ENCODE peak calls at places on chromosomes 7 and 10, in four cellular contexts. H is NCI-H2029 treated with DMSO at 0.1 percent for 48 hours, Y is H9, K is spleen. A is an unnamed sample.

GRCh38 chr10:35751347-35751746 is 109.3 kb upstream of the FZD8 start:
- DNase-seq in H (no peak), Y (no peak), K (no peak), A (no peak)

GRCh38 chr7:129843365-129843898 is 109.3 kb downstream of the UBE2H start:
- DNase-seq in Y (peak), H (no peak), K (no peak), A (peak)

GRCh38 chr7:2025188-2025587 is 207.6 kb downstream of the MAD1L1 start:
- DNase-seq in Y (no peak), H (no peak), K (no peak), A (no peak)

GRCh38 chr10:62261666-62262065 is 7.0 kb downstream of the RTKN2 start:
- DNase-seq in K (no peak), Y (no peak), H (no peak), A (no peak)

GRCh38 chr7:76220185-76221057 is 18.7 kb downstream of the SRRM3 start:
- DNase-seq in Y (peak), K (no peak), H (no peak), A (peak)

GRCh38 chr10:48602401-48603135 is 2.3 kb downstream of the ARHGAP22 start:
- DNase-seq in H (no peak), Y (no peak), K (no peak), A (no peak)

GRCh38 chr7:151254851-151255250 is 6.4 kb upstream of the SMARCD3 start:
- DNase-seq in Y (no peak), H (no peak), K (no peak), A (no peak)

GRCh38 chr7:144023171-144023827 is 23.2 kb downstream of the OR6B1 start:
- DNase-seq in K (no peak), Y (no peak), H (no peak), A (no peak)

GRCh38 chr7:919924-920341 is 34.5 kb downstream of the ADAP1 start:
- DNase-seq in K (peak), H (no peak), Y (no peak), A (no peak)

GRCh38 chr10:26573674-26574073 is 123.8 kb upstream of the PDSS1 start:
- DNase-seq in H (no peak), K (no peak), Y (peak), A (no peak)

GRCh38 chr10:90306187-90306586 is 551.7 kb downstream of the HTR7 start:
- DNase-seq in Y (no peak), H (no peak), K (no peak), A (no peak)

GRCh38 chr10:5343561-5343960 is 21.2 kb upstream of the UCN3 start:
- DNase-seq in H (no peak), K (no peak), Y (no peak), A (no peak)

GRCh38 chr7:18426564-18427226 is 68.9 kb upstream of the HDAC9 start:
- DNase-seq in Y (no peak), H (no peak), K (no peak), A (no peak)

GRCh38 chr10:98694014-98694413 is 247.3 kb upstream of the HPS1 start:
- DNase-seq in H (no peak), K (no peak), Y (no peak), A (no peak)

GRCh38 chr10:106863549-106863948 is 301.0 kb downstream of the SORCS1 start:
- DNase-seq in Y (no peak), K (no peak), H (no peak), A (peak)

GRCh38 chr7:116876664-116877442 is 14.5 kb downstream of the CAPZA2 start:
- DNase-seq in K (no peak), Y (no peak), H (no peak), A (peak)

GRCh38 chr10:77301305-77301730 is 336.3 kb downstream of the KCNMA1 start:
- DNase-seq in K (no peak), H (no peak), Y (no peak), A (no peak)

GRCh38 chr7:74269757-74270277 is 15.6 kb upstream of the RFC2 start:
- DNase-seq in Y (peak), K (peak), H (peak), A (peak)

GRCh38 chr10:788796-789748 is 99.6 kb upstream of the DIP2C start:
- DNase-seq in H (no peak), K (peak), Y (peak), A (peak)

GRCh38 chr10:89183571-89183970 is 23.5 kb downstream of the CH25H start:
- DNase-seq in Y (no peak), H (no peak), K (no peak), A (no peak)

GRCh38 chr10:62183442-62183841 is 85.2 kb downstream of the RTKN2 start:
- DNase-seq in H (peak), Y (no peak), K (no peak), A (no peak)

GRCh38 chr10:60796481-60796880 is 18.2 kb downstream of the CDK1 start:
- DNase-seq in K (no peak), H (no peak), Y (no peak), A (no peak)

GRCh38 chr10:17235136-17235535 is 7.1 kb downstream of the VIM start:
- DNase-seq in Y (peak), H (no peak), K (no peak), A (no peak)

GRCh38 chr7:33220231-33220630 is 90.9 kb downstream of the BBS9 start:
- DNase-seq in H (no peak), Y (no peak), K (no peak), A (no peak)

GRCh38 chr10:30436688-30437038 is 2.7 kb downstream of the MAP3K8 start:
- DNase-seq in Y (no peak), K (no peak), H (no peak), A (no peak)

GRCh38 chr7:94423865-94424264 is 29.2 kb downstream of the COL1A2 start:
- DNase-seq in K (no peak), Y (no peak), H (no peak), A (no peak)

GRCh38 chr7:39238209-39238869 is 260.6 kb downstream of the POU6F2 start:
- DNase-seq in H (no peak), K (no peak), Y (no peak), A (no peak)

GRCh38 chr7:158473238-158473637 is 114.4 kb downstream of the PTPRN2 start:
- DNase-seq in H (peak), Y (no peak), K (no peak), A (no peak)

GRCh38 chr7:1569016-1569415 is 816 bp downstream of the PSMG3 start:
- DNase-seq in Y (no peak), K (no peak), H (no peak), A (no peak)

GRCh38 chr7:36408589-36408988 is 18.9 kb downstream of the ANLN start:
- DNase-seq in K (no peak), H (peak), Y (no peak), A (no peak)

GRCh38 chr7:26280097-26280496 is 11.6 kb upstream of the SNX10 start:
- DNase-seq in K (no peak), Y (no peak), H (no peak), A (no peak)